ENCODE peak calls at places on chromosomes 7 and 10, in four cellular contexts. W is cardiac septum, V is astrocyte of the hippocampus, G is T-helper 17 cell. M is an unnamed sample.

GRCh38 chr10:123103944-123104343 is 31.8 kb upstream of the HMX3 start:
- DNase-seq in W (no peak), V (no peak), G (no peak), M (no peak)

GRCh38 chr10:96309631-96310358 is 5.6 kb downstream of the DNTT start:
- DNase-seq in W (no peak), V (no peak), G (no peak), M (no peak)

GRCh38 chr10:7432884-7433726 is 22.3 kb upstream of the SFMBT2 start:
- DNase-seq in V (peak; percentile 45), W (no peak), G (no peak), M (no peak)

GRCh38 chr7:155255660-155256059 is 42.0 kb upstream of the INSIG1 start:
- DNase-seq in V (no peak), W (no peak), G (no peak), M (no peak)

GRCh38 chr10:90998733-90999511 is 78.0 kb upstream of the ANKRD1 start:
- DNase-seq in G (no peak), V (no peak), W (no peak), M (peak; percentile 93)

GRCh38 chr10:44051584-44052385 is 333.1 kb downstream of the CXCL12 start:
- DNase-seq in G (no peak), V (peak; percentile 75), W (no peak), M (no peak)

GRCh38 chr10:88392222-88392621 is 190.9 kb downstream of the RNLS start:
- DNase-seq in V (no peak), G (no peak), W (no peak), M (no peak)

GRCh38 chr10:34773617-34774261 is 41.4 kb downstream of the PARD3 start:
- DNase-seq in G (no peak), W (no peak), V (no peak), M (no peak)

GRCh38 chr10:51312817-51313216 is 238.5 kb downstream of the PRKG1 start:
- DNase-seq in G (no peak), W (no peak), V (no peak), M (no peak)

GRCh38 chr7:29488977-29489376 is 74.7 kb upstream of the PRR15 start:
- DNase-seq in W (no peak), G (no peak), V (peak; percentile 60), M (peak; percentile 15)

GRCh38 chr7:8441106-8441590 is 7.7 kb downstream of the NXPH1 start:
- DNase-seq in V (no peak), G (no peak), W (no peak), M (peak; percentile 27)

GRCh38 chr7:157909370-157909769 is 572.6 kb downstream of the DNAJB6 start:
- DNase-seq in V (no peak), W (peak; percentile 55), G (no peak), M (no peak)

GRCh38 chr7:38318803-38319416 is 45.5 kb upstream of the TARP start:
- DNase-seq in V (peak; percentile 88), W (no peak), G (no peak), M (peak; percentile 46)

GRCh38 chr7:6268909-6269306 is 3.5 kb downstream of the CYTH3 start:
- DNase-seq in G (no peak), V (no peak), W (no peak), M (no peak)

GRCh38 chr7:29231671-29232267 is 37.2 kb downstream of the CHN2 start:
- DNase-seq in W (no peak), G (no peak), V (no peak), M (no peak)

M was measured in myocyte.